ENCODE peak calls at places on chromosomes 11 and 22, in eight cellular contexts. T is IMR-90, D is body of pancreas, I is spleen, M is thoracic aorta, U is K562, R is heart left ventricle, K is tibial artery. Q is an unnamed sample. For H3K4me1, the result is how much of the 10 kb centered on the place peaks cover.

GRCh38 chr11:82796970-82797594 is 63.4 kb upstream of the FAM181B start:
- DNase-seq in I (no peak), D (no peak), R (peak), T (no peak), K (no peak), U (no peak), M (no peak), Q (no peak)

GRCh38 chr11:29119116-29119515 is 897.7 kb downstream of the KCNA4 start:
- DNase-seq in K (no peak), U (no peak), D (no peak), T (peak), I (no peak), R (no peak), M (no peak), Q (no peak)

GRCh38 chr11:130340671-130341319 is 26.1 kb upstream of the ZBTB44 start:
- DNase-seq in T (peak), M (no peak), U (no peak), R (no peak), D (no peak), I (no peak), K (no peak), Q (no peak)

GRCh38 chr11:66842896-66843775 is at the start of gene RCE1:
- DNase-seq in I (peak), U (peak), K (peak), T (peak), M (peak), D (peak), R (peak), Q (peak)

GRCh38 chr11:35747638-35748037 is 85.1 kb downstream of the TRIM44 start:
- DNase-seq in D (peak), I (no peak), U (no peak), R (no peak), T (no peak), K (no peak), M (no peak), Q (no peak)

GRCh38 chr11:127000291-127000968 is at the start of gene KIRREL3:
- DNase-seq in T (peak), D (no peak), I (no peak), R (no peak), M (no peak), K (no peak), U (no peak), Q (no peak)

GRCh38 chr11:77084581-77085191 is 17.9 kb downstream of the CAPN5 start:
- DNase-seq in T (no peak), K (peak), I (peak), D (no peak), R (no peak), M (no peak), U (no peak), Q (peak)

GRCh38 chr11:107221743-107222142 is 203.5 kb upstream of the GUCY1A2 start:
- DNase-seq in T (no peak), R (no peak), M (no peak), U (no peak), I (no peak), D (no peak), K (no peak), Q (no peak)

GRCh38 chr11:33835143-33835878 is 56.6 kb downstream of the LMO2 start:
- DNase-seq in D (no peak), K (no peak), U (peak), I (no peak), T (peak), M (no peak), R (no peak), Q (no peak)

GRCh38 chr11:119699227-119699626 is 29.8 kb downstream of the NECTIN1 start:
- DNase-seq in D (peak), R (peak), K (peak), T (no peak), U (no peak), M (no peak), I (no peak), Q (peak)

GRCh38 chr11:125935056-125935455 is 10.8 kb upstream of the VSIG10L2 start:
- DNase-seq in R (no peak), T (no peak), K (no peak), I (no peak), M (no peak), D (no peak), U (no peak), Q (no peak)

GRCh38 chr11:65417221-65417701 is 5.3 kb upstream of the NEAT1 start:
- DNase-seq in D (peak), U (no peak), K (peak), M (no peak), T (no peak), I (peak), R (peak), Q (no peak)

GRCh38 chr11:57772562-57772961 is 11.0 kb downstream of the CTNND1 start:
- DNase-seq in K (no peak), I (no peak), D (no peak), R (no peak), T (peak), M (no peak), U (no peak), Q (no peak)
- H3K4me1 ChIP-seq in K (half or more), I (half or more), D (half or more), R (half or more), T (under half), M (half or more), U (under half), Q (under half)

GRCh38 chr11:68825603-68826002 is 16.1 kb downstream of the CPT1A start:
- DNase-seq in K (no peak), U (peak), D (peak), T (no peak), R (no peak), M (no peak), I (peak), Q (no peak)
- TF ChIP-seq CTCF in K (no peak), U (peak), D (peak), T (peak), R (no peak), M (no peak), I (peak), Q (no peak)

GRCh38 chr22:38017272-38017920 is 33.0 kb upstream of the SOX10 start:
- DNase-seq in M (no peak), R (peak), K (peak), I (no peak), T (peak), U (peak), D (peak), Q (peak)
- H3K4me3 ChIP-seq in M (no peak), R (no peak), K (no peak), I (no peak), T (no peak), U (no peak), D (no peak), Q (no peak)

DNA sequence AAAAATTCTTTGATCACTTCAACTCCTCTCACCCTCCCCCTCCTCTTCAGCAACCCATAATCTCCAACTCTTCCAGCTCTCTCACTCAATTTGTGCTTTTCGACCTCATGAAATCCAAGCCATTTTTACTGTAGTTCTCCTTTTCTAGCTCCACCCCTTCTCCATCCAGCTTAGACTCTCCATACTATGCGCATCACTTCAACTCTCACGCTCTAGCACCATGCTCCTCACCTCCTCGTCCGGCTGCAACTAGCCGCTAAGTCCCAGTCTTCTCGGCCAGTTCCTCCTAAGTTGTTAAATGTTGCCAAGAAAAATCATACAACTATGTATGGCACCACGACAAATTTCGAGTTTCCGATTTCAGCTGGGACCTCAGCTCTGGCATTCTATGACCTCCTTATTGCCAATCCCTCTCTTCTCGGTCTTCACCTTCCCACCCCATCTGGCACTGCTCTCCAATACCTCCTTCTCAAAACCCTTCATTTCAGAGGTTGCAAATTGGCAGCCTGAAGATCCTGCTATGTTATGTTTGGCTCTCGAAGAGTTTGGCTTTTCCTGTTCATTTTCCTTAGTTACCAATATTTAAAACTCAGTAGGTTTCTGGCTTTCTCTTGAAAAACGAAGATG is 1.1 kb downstream of the ZNF70 start:
- DNase-seq in M (no peak), R (no peak), T (no peak), K (no peak), U (peak), I (no peak), D (no peak), Q (no peak)
- H3K4me1 ChIP-seq in M (under half), R (under half), T (under half), K (under half), U (under half), I (half or more), D (under half), Q (under half)

DNA sequence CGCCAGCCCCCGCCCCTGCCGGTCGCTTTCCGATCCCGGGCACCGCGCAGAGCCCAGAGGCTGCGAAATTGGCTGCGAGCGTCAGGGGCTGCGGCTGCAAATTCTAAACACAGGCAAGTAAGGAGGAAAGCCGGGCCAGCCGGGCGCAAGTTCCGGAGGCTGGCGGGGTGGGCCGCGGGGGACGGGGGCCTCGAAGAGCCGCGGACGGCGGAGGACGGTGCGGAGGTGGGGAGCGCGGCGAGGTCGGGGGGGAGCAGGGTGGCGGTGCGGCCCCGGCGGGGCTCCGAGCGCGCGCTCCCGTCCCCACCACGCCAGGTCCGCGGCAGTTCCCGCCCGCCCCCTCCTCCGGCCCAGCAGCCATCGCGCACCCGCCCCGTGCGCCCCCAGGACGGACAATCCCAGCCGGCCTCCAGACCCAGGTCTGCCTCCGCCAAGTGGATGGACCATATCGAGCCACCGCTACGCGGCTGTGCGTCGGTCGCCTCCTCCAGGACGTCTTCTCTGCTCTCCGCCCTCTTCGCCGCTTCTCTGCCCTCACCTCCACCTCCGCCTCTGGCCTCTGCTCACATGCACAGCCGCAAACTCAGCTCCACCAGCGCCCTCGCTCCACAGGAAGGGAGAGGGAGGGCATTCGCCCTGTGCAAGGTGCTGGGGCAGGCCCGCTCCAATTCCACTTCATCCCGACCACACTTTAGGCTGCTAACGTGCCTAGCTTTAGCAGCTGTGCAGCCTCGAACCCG is 7.2 kb downstream of the ELFN2 start:
- DNase-seq in I (no peak), T (peak), R (no peak), D (no peak), U (peak), M (no peak), K (no peak), Q (no peak)
- TF ChIP-seq CTCF in I (no peak), T (no peak), R (no peak), D (no peak), U (no peak), M (no peak), K (no peak), Q (no peak)

Q was measured in BE2C.